ENCODE peak calls at places on chromosomes 12 and 14, in seven cellular contexts. S is CD8-positive, alpha-beta T cell; M is RWPE1; Q is CD4-positive, alpha-beta T cell; A is choroid plexus epithelial cell; O is esophagus squamous epithelium; L is adrenal gland. B is an unnamed sample.

GRCh38 chr12:106133136-106134087 is 5.3 kb downstream of the NUAK1 start:
- DNase-seq in S (no peak), M (peak), Q (no peak), A (no peak), O (no peak), L (no peak), B (no peak)

GRCh38 chr12:6241495-6241894 is 41.3 kb downstream of the CD9 start:
- DNase-seq in S (no peak), M (no peak), Q (no peak), A (no peak), O (no peak), L (peak), B (no peak)

GRCh38 chr14:104928391-104929133 is 3.9 kb downstream of the PLD4 start:
- DNase-seq in S (no peak), M (no peak), Q (no peak), A (no peak), O (no peak), L (no peak), B (no peak)

GRCh38 chr12:27179399-27180214 is 64.5 kb upstream of the STK38L start:
- DNase-seq in S (no peak), M (peak), Q (no peak), A (peak), O (no peak), L (no peak), B (no peak)

GRCh38 chr12:124419292-124420040 is 124.6 kb downstream of the RFLNA start:
- DNase-seq in S (no peak), M (no peak), Q (no peak), A (peak), O (no peak), L (no peak), B (no peak)

GRCh38 chr12:52884526-52885293 is 20.2 kb downstream of the KRT8 start:
- DNase-seq in S (peak), M (peak), Q (peak), A (peak), O (no peak), L (peak), B (peak)

GRCh38 chr12:79451365-79451764 is 239.4 kb downstream of the PAWR start:
- DNase-seq in S (no peak), M (no peak), Q (no peak), A (no peak), O (no peak), L (no peak), B (no peak)

GRCh38 chr14:67569011-67569650 is 30.9 kb downstream of the PIGH start:
- DNase-seq in S (no peak), M (no peak), Q (no peak), A (no peak), O (no peak), L (no peak), B (no peak)

GRCh38 chr12:104551313-104551931 is 94.7 kb downstream of the CHST11 start:
- DNase-seq in S (no peak), M (no peak), Q (no peak), A (no peak), O (no peak), L (no peak), B (no peak)

GRCh38 chr12:14424545-14424944 is 59.1 kb downstream of the ATF7IP start:
- DNase-seq in S (no peak), M (no peak), Q (no peak), A (no peak), O (no peak), L (no peak), B (no peak)

GRCh38 chr12:7146906-7147305 is 16.7 kb downstream of the CLSTN3 start:
- DNase-seq in S (no peak), M (no peak), Q (no peak), A (no peak), O (no peak), L (peak), B (no peak)

GRCh38 chr14:22849212-22849819 is 12.9 kb downstream of the MMP14 start:
- DNase-seq in S (no peak), M (peak), Q (no peak), A (peak), O (no peak), L (peak), B (no peak)

GRCh38 chr12:5452569-5452968 is 20.7 kb downstream of the NTF3 start:
- DNase-seq in S (no peak), M (no peak), Q (no peak), A (no peak), O (no peak), L (no peak), B (no peak)

GRCh38 chr14:95597784-95598204 is 62.9 kb downstream of the GLRX5 start:
- DNase-seq in S (no peak), M (no peak), Q (no peak), A (peak), O (no peak), L (peak), B (peak)

GRCh38 chr14:67331368-67332125 is 28.1 kb downstream of the ATP6V1D start:
- DNase-seq in S (no peak), M (no peak), Q (no peak), A (peak), O (no peak), L (no peak), B (no peak)

GRCh38 chr14:101119830-101120571 is 216.5 kb upstream of the RTL1 start:
- DNase-seq in S (no peak), M (no peak), Q (no peak), A (no peak), O (no peak), L (peak), B (no peak)

DNA sequence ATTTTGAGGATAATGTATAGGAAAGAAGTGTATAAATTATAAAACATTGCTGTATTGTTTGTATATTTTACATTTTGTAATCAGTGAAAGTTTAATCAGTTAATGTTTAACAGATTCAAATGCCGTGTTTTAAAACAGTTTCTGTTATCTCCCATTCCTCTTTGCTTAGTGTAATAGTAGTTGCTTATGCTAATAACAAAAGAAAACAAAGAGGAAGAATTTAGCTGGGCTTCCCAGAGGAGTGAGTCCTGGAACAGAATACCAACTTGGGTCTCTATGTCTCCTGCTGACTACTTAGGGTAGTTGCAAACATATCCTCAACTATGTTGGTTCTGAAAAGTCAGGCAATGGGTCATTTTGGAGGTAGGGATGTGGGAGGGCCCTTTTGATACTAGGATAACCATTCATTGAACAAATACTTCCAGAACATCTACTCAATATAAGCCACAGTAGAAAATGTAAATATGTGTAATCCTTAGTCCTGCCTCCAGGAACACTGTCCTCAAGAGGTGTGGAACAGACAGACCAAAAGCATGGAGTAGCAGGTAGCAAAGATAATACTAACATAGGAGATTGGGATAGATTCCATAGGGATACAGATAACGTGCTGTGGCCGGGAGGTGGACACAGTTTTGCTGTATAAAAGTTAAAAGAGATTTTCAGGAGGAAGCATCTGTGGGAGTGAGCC is 36.1 kb upstream of the EVL start:
- DNase-seq in S (no peak), M (no peak), Q (no peak), A (peak), O (no peak), L (no peak), B (no peak)
- TF ChIP-seq CTCF in S (no peak), M (no peak), Q (no peak), A (peak), O (peak), L (no peak), B (no peak)

GRCh38 chr14:29927596-29928341 is at the start of gene PRKD1:
- DNase-seq in S (no peak), M (peak), Q (no peak), A (peak), O (no peak), L (peak), B (peak)
- TF ChIP-seq CTCF in S (no peak), M (no peak), Q (no peak), A (no peak), O (no peak), L (peak), B (no peak)

GRCh38 chr12:9751204-9752144 is 9.2 kb downstream of the CD69 start:
- DNase-seq in S (no peak), M (peak), Q (no peak), A (peak), O (no peak), L (no peak), B (no peak)
- TF ChIP-seq CTCF in S (peak), M (no peak), Q (peak), A (peak), O (peak), L (peak), B (no peak)

GRCh38 chr12:122865268-122866231 is 30.3 kb downstream of the HIP1R start:
- DNase-seq in S (no peak), M (no peak), Q (no peak), A (no peak), O (no peak), L (peak), B (peak)
- TF ChIP-seq CTCF in S (no peak), M (no peak), Q (no peak), A (peak), O (peak), L (peak), B (peak)

B was measured in endothelial cell.